ENCODE peak calls at places on chromosomes 3 and 15, in four cellular contexts. D, H, J and X are unnamed samples.

GRCh38 chr3:31294430-31295149 is 238.1 kb upstream of the STT3B start:
- DNase-seq in D (no peak), H (peak), J (no peak), X (no peak)

GRCh38 chr15:101207867-101208288 is 44.0 kb downstream of the CHSY1 start:
- DNase-seq in D (no peak), H (no peak), J (no peak), X (no peak)

GRCh38 chr15:57550640-57551039 is 41.1 kb upstream of the MYZAP start:
- DNase-seq in D (no peak), H (no peak), J (no peak), X (peak)

GRCh38 chr3:31533169-31533870 is 595 bp downstream of the STT3B start:
- DNase-seq in D (peak), H (peak), J (peak), X (peak)

GRCh38 chr3:11601446-11602241 is 42.1 kb downstream of the VGLL4 start:
- DNase-seq in D (no peak), H (no peak), J (no peak), X (no peak)

GRCh38 chr3:39329493-39329892 is at the start of gene CCR8:
- DNase-seq in D (no peak), H (no peak), J (no peak), X (no peak)

GRCh38 chr3:151615464-151615863 is 118.3 kb upstream of the AADACL2 start:
- DNase-seq in D (no peak), H (no peak), J (no peak), X (no peak)

GRCh38 chr3:123361019-123361418 is 87.9 kb downstream of the ADCY5 start:
- DNase-seq in D (no peak), H (no peak), J (no peak), X (no peak)

GRCh38 chr15:89198934-89199333 is 22.4 kb downstream of the RLBP1 start:
- DNase-seq in D (no peak), H (no peak), J (no peak), X (no peak)

GRCh38 chr3:41726891-41727290 is 235.0 kb downstream of the ULK4 start:
- DNase-seq in D (no peak), H (no peak), J (no peak), X (no peak)

GRCh38 chr3:74000715-74001114 is 376.0 kb upstream of the PDZRN3 start:
- DNase-seq in D (no peak), H (no peak), J (no peak), X (no peak)

GRCh38 chr3:137990427-137990826 is 19.5 kb upstream of the CLDN18 start:
- DNase-seq in D (no peak), H (no peak), J (no peak), X (no peak)

GRCh38 chr3:140434261-140434905 is 243.5 kb upstream of the TRIM42 start:
- DNase-seq in D (no peak), H (no peak), J (no peak), X (no peak)

GRCh38 chr3:152316318-152316717 is 47.6 kb downstream of the MBNL1 start:
- DNase-seq in D (no peak), H (no peak), J (no peak), X (no peak)

GRCh38 chr3:172317984-172318383 is 130.3 kb downstream of the GHSR start:
- DNase-seq in D (peak), H (no peak), J (no peak), X (peak)

GRCh38 chr15:68789041-68789920 is 31.4 kb downstream of the ANP32A start:
- DNase-seq in D (no peak), H (no peak), J (no peak), X (peak)

GRCh38 chr3:153977148-153977547 is 144.0 kb upstream of the ARHGEF26 start:
- DNase-seq in D (no peak), H (peak), J (no peak), X (peak)

GRCh38 chr3:4720316-4721075 is 227.3 kb downstream of the ITPR1 start:
- DNase-seq in D (peak), H (peak), J (no peak), X (peak)

GRCh38 chr15:98801234-98801561 is 152.9 kb downstream of the IGF1R start:
- DNase-seq in D (no peak), H (no peak), J (no peak), X (peak)

GRCh38 chr15:58931985-58932384 is 1.5 kb downstream of the SLTM start:
- DNase-seq in D (peak), H (no peak), J (no peak), X (peak)

GRCh38 chr3:172673210-172673679 is 37.6 kb downstream of the NCEH1 start:
- DNase-seq in D (peak), H (no peak), J (peak), X (peak)

GRCh38 chr3:8882171-8882593 is 81.1 kb downstream of the RAD18 start:
- DNase-seq in D (no peak), H (no peak), J (no peak), X (no peak)

GRCh38 chr3:187709155-187709554 is 6.8 kb upstream of the RTP2 start:
- DNase-seq in D (peak), H (no peak), J (no peak), X (no peak)

GRCh38 chr15:52227456-52227855 is 36.3 kb upstream of the GNB5 start:
- DNase-seq in D (peak), H (peak), J (peak), X (peak)

GRCh38 chr15:79431636-79432344 is at the start of gene MINAR1:
- DNase-seq in D (peak), H (no peak), J (no peak), X (peak)

GRCh38 chr3:64010199-64010598 is 13.1 kb downstream of the PSMD6 start:
- DNase-seq in D (no peak), H (no peak), J (no peak), X (no peak)

GRCh38 chr3:48014358-48014757 is 1.9 kb downstream of the MAP4 start:
- DNase-seq in D (no peak), H (no peak), J (no peak), X (no peak)

GRCh38 chr3:132554437-132554836 is 42.6 kb upstream of the ACKR4 start:
- DNase-seq in D (no peak), H (no peak), J (no peak), X (peak)

GRCh38 chr3:133821767-133822638 is 16.4 kb downstream of the SRPRB start:
- DNase-seq in D (no peak), H (no peak), J (no peak), X (peak)

GRCh38 chr3:143751643-143752178 is 96.6 kb downstream of the SLC9A9 start:
- DNase-seq in D (no peak), H (no peak), J (peak), X (no peak)

GRCh38 chr3:195754141-195754540 is 33.4 kb downstream of the MUC20 start:
- DNase-seq in D (no peak), H (no peak), J (no peak), X (no peak)

GRCh38 chr15:92624401-92624991 is 31.1 kb downstream of the FAM174B start:
- DNase-seq in D (no peak), H (no peak), J (no peak), X (peak)

GRCh38 chr3:12875857-12876451 is 34.6 kb upstream of the RPL32 start:
- DNase-seq in D (no peak), H (no peak), J (no peak), X (peak)

GRCh38 chr15:70447927-70448698 is 315.2 kb downstream of the UACA start:
- DNase-seq in D (no peak), H (no peak), J (peak), X (no peak)

GRCh38 chr3:50609071-50609742 is 2.4 kb downstream of the CISH start:
- DNase-seq in D (no peak), H (no peak), J (no peak), X (no peak)

GRCh38 chr15:47293763-47294162 is 423.5 kb upstream of the SEMA6D start:
- DNase-seq in D (no peak), H (no peak), J (no peak), X (no peak)

GRCh38 chr3:54915976-54916375 is 11.9 kb downstream of the LRTM1 start:
- DNase-seq in D (no peak), H (no peak), J (no peak), X (no peak)